ENCODE peak calls at places on chromosomes 13 and 19, in four cellular contexts. E is activated CD8-positive, alpha-beta T cell treated with anti-CD3 and anti-CD28 coated beads, Interleukin-2, amount 10 ng/mL, durations not matched to agents 7 days and 5 days; G is AG20443; Z is head of caudate nucleus. D is an unnamed sample.
A peak's percentile ranks its signal among the peaks of the same experiment; 100 is the strongest.

GRCh38 chr19:45087531-45087930 is 5.4 kb upstream of the PPP1R37 start:
- DNase-seq in E (peak; percentile 83), G (no peak), Z (no peak), D (no peak)

GRCh38 chr13:104389722-104390121 is 1323.5 kb upstream of the SLC10A2 start:
- DNase-seq in E (no peak), G (no peak), Z (no peak), D (no peak)

GRCh38 chr13:97043302-97043701 is 49.0 kb upstream of the OXGR1 start:
- DNase-seq in E (no peak), G (peak; percentile 65), Z (no peak), D (no peak)

GRCh38 chr13:27339299-27339698 is 68.7 kb downstream of the RASL11A start:
- DNase-seq in E (peak; percentile 60), G (peak; percentile 51), Z (no peak), D (peak; percentile 41)

GRCh38 chr19:1364070-1364719 is 19.5 kb upstream of the NDUFS7 start:
- DNase-seq in E (peak; percentile 42), G (no peak), Z (no peak), D (no peak)

GRCh38 chr19:48900477-48901452 is 653 bp downstream of the NUCB1 start:
- DNase-seq in E (peak; percentile 44), G (peak; percentile 61), Z (no peak), D (peak; percentile 50)

GRCh38 chr19:29662604-29663404 is 2.5 kb upstream of the PLEKHF1 start:
- DNase-seq in E (no peak), G (peak; percentile 94), Z (no peak), D (peak; percentile 67)

GRCh38 chr13:62014299-62014698 is 598.6 kb upstream of the PCDH20 start:
- DNase-seq in E (no peak), G (no peak), Z (no peak), D (peak; percentile 6)

GRCh38 chr13:104592127-104592526 is 1525.9 kb upstream of the SLC10A2 start:
- DNase-seq in E (no peak), G (no peak), Z (no peak), D (peak; percentile 27)

GRCh38 chr19:21638776-21639175 is 128.6 kb downstream of the ZNF100 start:
- DNase-seq in E (no peak), G (no peak), Z (no peak), D (no peak)

GRCh38 chr19:40862785-40863184 is 12.5 kb upstream of the CYP2A6 start:
- DNase-seq in E (no peak), G (peak; percentile 20), Z (no peak), D (no peak)

GRCh38 chr13:99743079-99743478 is 228.5 kb downstream of the ZIC5 start:
- DNase-seq in E (no peak), G (no peak), Z (no peak), D (no peak)

GRCh38 chr19:42433503-42434260 is 6.5 kb upstream of the LIPE start:
- DNase-seq in E (peak; percentile 73), G (peak; percentile 34), Z (peak; percentile 81), D (no peak)

GRCh38 chr13:39655569-39656324 is at the start of gene COG6:
- DNase-seq in E (peak; percentile 92), G (peak; percentile 98), Z (peak; percentile 94), D (peak; percentile 83)

GRCh38 chr19:35030257-35031071 is at the start of gene SCN1B:
- DNase-seq in E (peak; percentile 63), G (peak; percentile 95), Z (peak; percentile 80), D (peak; percentile 77)

D was measured in RWPE1.